ENCODE peak calls at places on chromosomes 12 and 14, in five cellular contexts. Y is GM12878, O is SK-N-SH, B is K562, A is HepG2. E is an unnamed sample.

GRCh38 chr14:98907271-98907670 is 364.7 kb downstream of the BCL11B start:
- DNase-seq in O (no peak), Y (no peak), A (no peak), B (no peak), E (no peak)

GRCh38 chr12:76586764-76587395 is 27.3 kb upstream of the OSBPL8 start:
- DNase-seq in O (peak; percentile 16), A (peak; percentile 28), Y (no peak), B (peak; percentile 19), E (peak; percentile 59)

GRCh38 chr12:100234591-100235304 is 32.1 kb downstream of the DEPDC4 start:
- DNase-seq in Y (peak; percentile 1), B (peak; percentile 20), A (peak; percentile 44), O (peak; percentile 38), E (no peak)

GRCh38 chr12:67457799-67458680 is 188.9 kb downstream of the CAND1 start:
- DNase-seq in O (no peak), A (no peak), Y (no peak), B (no peak), E (peak; percentile 13)

GRCh38 chr12:6904280-6905276 is at the start of gene LRRC23:
- DNase-seq in B (peak; percentile 80), Y (peak; percentile 87), O (peak; percentile 88), A (peak; percentile 90), E (peak; percentile 97)

GRCh38 chr14:81535399-81536124 is 1.9 kb upstream of the SEL1L start:
- DNase-seq in A (no peak), Y (peak; percentile 40), B (no peak), O (no peak), E (no peak)

GRCh38 chr12:57890191-57891120 is 43.9 kb upstream of the CTDSP2 start:
- DNase-seq in O (no peak), B (no peak), Y (no peak), A (no peak), E (no peak)

GRCh38 chr12:57057037-57057436 is 7.1 kb upstream of the MYO1A start:
- DNase-seq in A (no peak), B (no peak), O (no peak), Y (no peak), E (no peak)

GRCh38 chr14:88995437-88996198 is 171.2 kb downstream of the TTC8 start:
- DNase-seq in Y (no peak), A (no peak), O (no peak), B (no peak), E (no peak)

GRCh38 chr14:90388982-90389381 is 7.8 kb upstream of the CALM1 start:
- DNase-seq in O (no peak), A (no peak), Y (no peak), B (no peak), E (no peak)

GRCh38 chr12:24864796-24865125 is 84.1 kb downstream of the BCAT1 start:
- DNase-seq in A (no peak), Y (no peak), B (no peak), O (peak; percentile 8), E (no peak)

GRCh38 chr12:100372846-100373245 is 16.0 kb downstream of the SLC17A8 start:
- DNase-seq in Y (no peak), A (no peak), O (no peak), B (no peak), E (no peak)

GRCh38 chr12:57005980-57006808 is at the start of gene ZBTB39:
- DNase-seq in Y (no peak), A (peak; percentile 20), O (peak; percentile 99), B (peak; percentile 96), E (no peak)

GRCh38 chr12:53023-53734 is 13.4 kb upstream of the IQSEC3 start:
- DNase-seq in Y (no peak), A (no peak), B (no peak), O (no peak), E (no peak)

GRCh38 chr12:88142610-88142991 is 494 bp downstream of the TMTC3 start:
- DNase-seq in A (peak; percentile 2), Y (no peak), B (peak; percentile 16), O (no peak), E (no peak)

GRCh38 chr12:119014368-119014767 is 33.0 kb downstream of the SRRM4 start:
- DNase-seq in O (no peak), B (no peak), A (no peak), Y (no peak), E (no peak)

GRCh38 chr14:60915781-60916180 is 65.1 kb downstream of the TRMT5 start:
- DNase-seq in B (no peak), O (no peak), A (no peak), Y (no peak), E (no peak)
- TF ChIP-seq REST in B (no peak), O (peak; percentile 51), A (no peak), Y (no peak), E (no peak)

DNA sequence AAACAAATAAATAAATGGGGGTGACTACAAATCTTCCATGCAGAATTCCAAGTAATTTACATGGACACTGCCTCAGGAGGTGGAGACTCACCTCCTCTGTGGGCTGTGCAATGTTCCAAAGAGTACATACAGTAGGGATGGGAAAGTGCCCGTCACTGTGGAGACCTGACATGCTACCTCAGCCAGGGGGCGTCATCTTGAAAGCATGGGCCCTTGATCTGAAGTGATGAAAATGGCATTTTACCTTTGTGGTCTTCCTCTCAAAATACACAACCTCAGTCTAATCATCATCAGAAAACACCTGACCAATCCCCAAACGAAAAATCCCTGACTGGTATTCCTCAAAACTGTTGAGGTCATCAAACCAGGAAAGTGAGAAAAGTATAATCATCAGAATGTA is 48.4 kb downstream of the ANAPC7 start:
- DNase-seq in O (peak; percentile 48), A (peak; percentile 55), B (peak; percentile 58), Y (no peak), E (no peak)
- TF ChIP-seq GABPA in O (no peak), A (no peak), B (no peak), Y (no peak), E (no peak)

GRCh38 chr12:52085682-52086180 is 6.2 kb downstream of the SMIM41 start:
- DNase-seq in Y (no peak), B (peak; percentile 3), A (no peak), O (peak; percentile 3), E (no peak)
- TF ChIP-seq CTCF in Y (no peak), B (no peak), A (no peak), O (no peak), E (no peak)

DNA sequence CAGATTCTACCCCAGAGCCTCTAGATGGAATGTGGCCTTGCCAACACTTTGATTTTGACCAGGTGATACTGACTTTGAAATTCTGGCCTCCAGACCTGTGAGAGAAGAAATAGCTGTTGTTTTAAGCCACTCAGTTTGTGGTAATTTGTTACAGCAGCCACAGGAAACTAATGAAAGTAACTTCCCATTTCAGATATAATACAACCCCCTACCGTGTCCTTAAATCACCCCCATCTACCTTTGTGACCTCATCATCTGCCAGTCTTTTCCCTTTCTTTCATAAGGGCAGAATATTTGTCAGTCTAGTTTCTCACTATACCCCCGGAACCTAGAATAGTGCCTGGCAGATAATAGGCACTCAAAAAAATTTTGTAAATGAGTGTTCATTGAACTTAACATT is 39.6 kb downstream of the PPP4R4 start:
- DNase-seq in Y (no peak), B (no peak), A (no peak), O (no peak), E (no peak)
- TF ChIP-seq REST in Y (no peak), B (no peak), A (no peak), O (no peak), E (no peak)

DNA sequence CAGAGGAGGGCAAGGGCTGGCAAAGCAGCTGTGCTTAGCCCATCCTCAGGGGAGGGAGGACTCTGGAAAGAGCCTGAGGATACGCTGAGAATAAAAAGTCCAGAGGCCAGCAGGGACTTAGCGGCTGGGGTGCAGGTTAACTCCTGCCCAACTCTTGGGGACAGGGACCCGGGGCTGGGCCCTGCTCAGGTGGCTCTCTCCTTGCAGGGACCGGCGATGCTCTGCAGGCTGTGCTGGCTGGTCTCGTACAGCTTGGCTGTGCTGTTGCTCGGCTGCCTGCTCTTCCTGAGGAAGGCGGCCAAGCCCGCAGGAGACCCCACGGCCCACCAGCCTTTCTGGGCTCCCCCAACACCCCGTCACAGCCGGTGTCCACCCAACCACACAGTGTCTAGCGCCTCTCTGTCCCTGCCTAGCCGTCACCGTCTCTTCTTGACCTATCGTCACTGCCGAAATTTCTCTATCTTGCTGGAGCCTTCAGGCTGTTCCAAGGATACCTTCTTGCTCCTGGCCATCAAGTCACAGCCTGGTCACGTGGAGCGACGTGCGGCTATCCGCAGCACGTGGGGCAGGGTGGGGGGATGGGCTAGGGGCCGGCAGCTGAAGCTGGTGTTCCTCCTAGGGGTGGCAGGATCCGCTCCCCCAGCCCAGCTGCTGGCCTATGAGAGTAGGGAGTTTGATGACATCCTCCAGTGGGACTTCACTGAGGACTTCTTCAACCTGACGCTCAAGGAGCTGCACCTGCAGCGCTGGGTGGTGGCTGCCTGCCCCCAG is 2.8 kb downstream of the B3GNT4 start:
- DNase-seq in B (no peak), Y (no peak), A (no peak), O (peak; percentile 25), E (no peak)
- TF ChIP-seq GABPA in B (no peak), Y (no peak), A (no peak), O (no peak), E (no peak)

GRCh38 chr12:32395031-32395430 is 4.3 kb upstream of the FGD4 start:
- DNase-seq in B (no peak), Y (no peak), A (no peak), O (peak; percentile 31), E (no peak)
- TF ChIP-seq CTCF in B (no peak), Y (no peak), A (no peak), O (no peak), E (no peak)

GRCh38 chr12:45944771-45945170 is 45.6 kb downstream of the SCAF11 start:
- DNase-seq in A (no peak), O (no peak), Y (no peak), B (no peak), E (no peak)

GRCh38 chr12:45946435-45946834 is 43.9 kb downstream of the SCAF11 start:
- DNase-seq in A (no peak), Y (no peak), B (no peak), O (no peak), E (no peak)

GRCh38 chr12:45948546-45948945 is 41.8 kb downstream of the SCAF11 start:
- DNase-seq in B (no peak), Y (no peak), O (no peak), A (no peak), E (no peak)
- TF ChIP-seq REST in B (no peak), Y (no peak), O (no peak), A (no peak), E (no peak)

GRCh38 chr12:22573181-22573580 is 28.8 kb upstream of the C2CD5 start:
- DNase-seq in Y (no peak), B (no peak), O (no peak), A (no peak), E (no peak)

GRCh38 chr12:22574921-22575320 is 30.6 kb upstream of the C2CD5 start:
- DNase-seq in A (no peak), Y (no peak), B (no peak), O (no peak), E (no peak)

GRCh38 chr12:22569253-22569652 is 24.9 kb upstream of the C2CD5 start:
- DNase-seq in O (no peak), Y (no peak), B (no peak), A (no peak), E (no peak)
- TF ChIP-seq GABPA in O (no peak), Y (no peak), B (no peak), A (no peak), E (no peak)

E was measured in HL-60.